ENCODE peak calls at places on chromosomes 7 and 10, in nine cellular contexts. U is tibial artery, V is ascending aorta, Q is heart right ventricle, G is left ventricle myocardium inferior, M is IMR-90, R is GM23338, B is mucosa of descending colon, O is PC-9. A is an unnamed sample.

GRCh38 chr10:45001382-45002148 is 842 bp downstream of the ZNF22 start:
- DNase-seq in U (peak; percentile 89), V (no peak), Q (peak; percentile 75), G (peak; percentile 78), M (peak; percentile 69), R (peak; percentile 48), B (peak; percentile 76), O (peak; percentile 79), A (peak; percentile 68)

GRCh38 chr10:92688927-92689662 is 660 bp upstream of the HHEX start:
- DNase-seq in U (peak; percentile 75), V (no peak), Q (peak; percentile 33), G (no peak), M (peak; percentile 31), R (peak; percentile 70), B (peak; percentile 33), O (no peak), A (peak; percentile 36)

GRCh38 chr10:5117021-5117420 is 22.8 kb downstream of the AKR1C3 start:
- DNase-seq in U (no peak), V (no peak), Q (no peak), G (no peak), M (no peak), R (no peak), B (no peak), O (no peak), A (no peak)

GRCh38 chr7:120858299-120858636 is 324 bp upstream of the TSPAN12 start:
- DNase-seq in U (no peak), V (no peak), Q (no peak), G (no peak), M (no peak), R (no peak), B (no peak), O (peak; percentile 46), A (no peak)

GRCh38 chr10:93580824-93581223 is 14.4 kb downstream of the FFAR4 start:
- DNase-seq in U (no peak), V (no peak), Q (no peak), G (no peak), M (peak; percentile 33), R (peak; percentile 72), B (no peak), O (no peak), A (no peak)

GRCh38 chr10:21055339-21056135 is 158.4 kb upstream of the NEBL start:
- DNase-seq in U (no peak), V (no peak), Q (no peak), G (no peak), M (no peak), R (no peak), B (no peak), O (no peak), A (no peak)

GRCh38 chr10:28734940-28735759 is 57.8 kb downstream of the BAMBI start:
- DNase-seq in U (no peak), V (no peak), Q (no peak), G (no peak), M (peak; percentile 96), R (no peak), B (no peak), O (peak; percentile 80), A (no peak)

GRCh38 chr10:1134156-1134555 is 78.0 kb downstream of the WDR37 start:
- DNase-seq in U (no peak), V (no peak), Q (no peak), G (no peak), M (no peak), R (no peak), B (no peak), O (no peak), A (no peak)

GRCh38 chr7:4830176-4830575 is 31.7 kb downstream of the PAPOLB start:
- DNase-seq in U (no peak), V (no peak), Q (peak; percentile 72), G (peak; percentile 68), M (peak; percentile 57), R (peak; percentile 93), B (peak; percentile 76), O (no peak), A (peak; percentile 68)

GRCh38 chr7:158517072-158517471 is 70.6 kb downstream of the PTPRN2 start:
- DNase-seq in U (no peak), V (no peak), Q (no peak), G (no peak), M (no peak), R (no peak), B (no peak), O (no peak), A (no peak)

GRCh38 chr7:767941-768729 is 41.1 kb upstream of the PRKAR1B start:
- DNase-seq in U (no peak), V (no peak), Q (no peak), G (no peak), M (peak; percentile 22), R (no peak), B (no peak), O (no peak), A (no peak)

GRCh38 chr7:20542594-20542993 is 72.9 kb upstream of the ABCB5 start:
- DNase-seq in U (no peak), V (no peak), Q (no peak), G (peak; percentile 28), M (no peak), R (no peak), B (no peak), O (peak; percentile 43), A (no peak)

GRCh38 chr7:44402401-44403096 is 77.2 kb upstream of the CAMK2B start:
- DNase-seq in U (no peak), V (no peak), Q (no peak), G (no peak), M (no peak), R (no peak), B (no peak), O (no peak), A (no peak)

GRCh38 chr10:119404719-119405504 is 137.6 kb downstream of the RGS10 start:
- DNase-seq in U (no peak), V (no peak), Q (no peak), G (no peak), M (no peak), R (no peak), B (no peak), O (no peak), A (no peak)

GRCh38 chr10:95864906-95865813 is 42.6 kb upstream of the CC2D2B start:
- DNase-seq in U (no peak), V (no peak), Q (no peak), G (no peak), M (peak; percentile 86), R (peak; percentile 82), B (peak; percentile 35), O (no peak), A (peak; percentile 30)

GRCh38 chr7:55325371-55325792 is 39.8 kb upstream of the LANCL2 start:
- DNase-seq in U (peak; percentile 70), V (no peak), Q (peak; percentile 43), G (peak; percentile 71), M (peak; percentile 95), R (no peak), B (no peak), O (peak; percentile 49), A (peak; percentile 42)

GRCh38 chr7:2198760-2199159 is 34.0 kb downstream of the MAD1L1 start:
- DNase-seq in U (no peak), V (no peak), Q (no peak), G (no peak), M (no peak), R (no peak), B (no peak), O (no peak), A (no peak)
- H3K4me1 ChIP-seq in U (no peaks in the 10 kb centered on the region), V (no peaks in the 10 kb centered on the region), Q (peaks cover 28% of the 10 kb centered on the region), G (peaks cover 41% of the 10 kb centered on the region), M (peaks cover 1% of the 10 kb centered on the region), R (no peaks in the 10 kb centered on the region), B (no peaks in the 10 kb centered on the region), O (no peaks in the 10 kb centered on the region), A (no peaks in the 10 kb centered on the region)

DNA sequence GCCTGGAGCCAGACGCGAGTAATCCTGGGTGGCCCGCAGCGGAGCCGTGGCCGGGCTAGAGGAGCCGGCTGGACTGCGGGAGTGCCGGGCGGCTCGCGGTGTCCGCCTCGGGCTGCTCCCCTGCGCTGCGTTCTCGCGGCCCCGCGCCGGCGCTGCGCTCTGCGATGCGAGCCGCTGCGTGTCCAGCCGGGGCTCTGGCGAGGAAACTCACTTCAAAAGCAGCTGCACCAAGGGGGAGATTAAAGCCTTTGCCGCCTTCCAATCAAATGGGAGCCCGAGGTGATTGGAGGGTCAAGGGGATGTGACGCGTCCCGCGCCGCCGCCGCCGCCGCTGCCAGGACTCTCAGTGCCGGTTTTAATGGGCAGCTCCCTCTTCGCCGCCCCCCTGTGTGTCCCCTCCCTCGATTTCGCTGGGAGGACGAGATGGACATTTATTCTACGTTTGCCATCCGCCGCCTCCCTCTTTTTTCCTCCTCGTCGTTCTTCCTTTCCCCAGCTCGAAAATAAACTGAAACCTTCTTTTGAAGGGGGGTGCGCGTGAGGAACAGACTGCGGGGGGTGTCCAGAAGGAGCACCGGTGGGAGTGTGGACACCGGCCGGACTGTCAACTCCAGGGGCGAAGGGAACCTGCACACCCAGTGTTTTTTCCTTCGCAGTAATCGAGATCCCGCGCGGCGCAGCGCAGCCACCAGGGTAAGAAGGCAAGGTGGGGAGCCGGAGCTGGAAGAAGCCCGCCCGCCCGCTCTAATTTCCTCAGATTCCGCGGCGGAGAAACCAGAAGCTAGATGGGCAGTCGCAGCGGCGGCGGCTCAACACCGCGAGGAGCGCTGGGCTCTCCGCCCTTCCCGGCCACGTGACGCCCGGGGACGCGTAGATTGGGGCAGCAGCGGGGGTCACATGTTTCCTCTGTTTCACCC is at the start of gene ZNF503:
- DNase-seq in U (peak; percentile 99), V (peak; percentile 94), Q (peak; percentile 95), G (peak; percentile 97), M (peak; percentile 97), R (peak; percentile 98), B (peak; percentile 94), O (peak; percentile 92), A (peak; percentile 96)
- TF ChIP-seq CTCF in U (peak; percentile 25), V (peak; percentile 54), Q (no peak), G (peak; percentile 54), M (peak; percentile 6), R (peak; percentile 17), B (no peak), O (no peak), A (no peak)

GRCh38 chr7:134747326-134747725 is 32.1 kb upstream of the CALD1 start:
- DNase-seq in U (no peak), V (no peak), Q (no peak), G (no peak), M (no peak), R (no peak), B (no peak), O (no peak), A (no peak)
- H3K4me1 ChIP-seq in U (peaks cover 11% of the 10 kb centered on the region), V (peaks cover 4% of the 10 kb centered on the region), Q (no peaks in the 10 kb centered on the region), G (peaks cover 18% of the 10 kb centered on the region), M (peaks cover 13% of the 10 kb centered on the region), R (peaks cover 23% of the 10 kb centered on the region), B (no peaks in the 10 kb centered on the region), O (no peaks in the 10 kb centered on the region), A (no peaks in the 10 kb centered on the region)

GRCh38 chr10:50416885-50417284 is 165.6 kb upstream of the ASAH2 start:
- DNase-seq in U (no peak), V (no peak), Q (no peak), G (no peak), M (no peak), R (no peak), B (no peak), O (peak; percentile 45), A (no peak)

GRCh38 chr10:50419091-50419490 is 167.8 kb upstream of the ASAH2 start:
- DNase-seq in U (no peak), V (no peak), Q (no peak), G (no peak), M (no peak), R (no peak), B (no peak), O (no peak), A (no peak)

GRCh38 chr10:50419756-50420155 is 168.4 kb upstream of the ASAH2 start:
- DNase-seq in U (no peak), V (no peak), Q (no peak), G (no peak), M (no peak), R (no peak), B (no peak), O (no peak), A (no peak)

GRCh38 chr10:50417486-50417905 is 166.2 kb upstream of the ASAH2 start:
- DNase-seq in U (no peak), V (no peak), Q (no peak), G (no peak), M (peak; percentile 3), R (peak; percentile 18), B (peak; percentile 13), O (no peak), A (peak; percentile 33)

GRCh38 chr10:50417906-50418697 is 166.8 kb upstream of the ASAH2 start:
- DNase-seq in U (peak; percentile 74), V (no peak), Q (peak; percentile 79), G (peak; percentile 79), M (peak; percentile 80), R (peak; percentile 84), B (peak; percentile 54), O (peak; percentile 94), A (peak; percentile 86)
- TF ChIP-seq CTCF in U (no peak), V (no peak), Q (no peak), G (no peak), M (no peak), R (no peak), B (no peak), O (no peak), A (no peak)

A was measured in lung.